ENCODE peak calls at places on chromosomes 5 and 9, in six cellular contexts. One of them, this sample, is unnamed.

GRCh38 chr9:34540826-34541225 is 18.0 kb upstream of the ENHO start:
- DNase-seq in uterus: no peak
- DNase-seq in body of pancreas: no peak
- DNase-seq in A549: peak
- DNase-seq in tibial nerve: no peak
- DNase-seq in upper lobe of left lung: no peak
- DNase-seq in this sample: no peak

GRCh38 chr5:108028411-108028810 is 353.5 kb downstream of the FBXL17 start:
- DNase-seq in uterus: no peak
- DNase-seq in body of pancreas: no peak
- DNase-seq in A549: no peak
- DNase-seq in tibial nerve: no peak
- DNase-seq in upper lobe of left lung: no peak
- DNase-seq in this sample: no peak

GRCh38 chr9:122393284-122393983 is 22.6 kb downstream of the PTGS1 start:
- DNase-seq in uterus: no peak
- DNase-seq in body of pancreas: no peak
- DNase-seq in A549: no peak
- DNase-seq in tibial nerve: no peak
- DNase-seq in upper lobe of left lung: no peak
- DNase-seq in this sample: no peak

GRCh38 chr9:6771722-6772121 is 13.9 kb downstream of the KDM4C start:
- DNase-seq in uterus: no peak
- DNase-seq in body of pancreas: no peak
- DNase-seq in A549: no peak
- DNase-seq in tibial nerve: no peak
- DNase-seq in upper lobe of left lung: no peak
- DNase-seq in this sample: no peak

GRCh38 chr9:90658181-90658580 is 15.6 kb upstream of the DIRAS2 start:
- DNase-seq in uterus: no peak
- DNase-seq in body of pancreas: no peak
- DNase-seq in A549: no peak
- DNase-seq in tibial nerve: no peak
- DNase-seq in upper lobe of left lung: no peak
- DNase-seq in this sample: no peak

GRCh38 chr9:23598994-23599393 is 227.0 kb downstream of the ELAVL2 start:
- DNase-seq in uterus: no peak
- DNase-seq in body of pancreas: no peak
- DNase-seq in A549: no peak
- DNase-seq in tibial nerve: no peak
- DNase-seq in upper lobe of left lung: no peak
- DNase-seq in this sample: no peak

GRCh38 chr5:137342764-137343163 is 156.4 kb downstream of the SPOCK1 start:
- DNase-seq in uterus: no peak
- DNase-seq in body of pancreas: no peak
- DNase-seq in A549: no peak
- DNase-seq in tibial nerve: no peak
- DNase-seq in upper lobe of left lung: no peak
- DNase-seq in this sample: no peak

GRCh38 chr9:93041108-93041802 is 17.2 kb upstream of the SUSD3 start:
- DNase-seq in uterus: no peak
- DNase-seq in body of pancreas: no peak
- DNase-seq in A549: peak
- DNase-seq in tibial nerve: no peak
- DNase-seq in upper lobe of left lung: no peak
- DNase-seq in this sample: peak

GRCh38 chr9:126587187-126588185 is 26.2 kb upstream of the LMX1B start:
- DNase-seq in uterus: no peak
- DNase-seq in body of pancreas: peak
- DNase-seq in A549: no peak
- DNase-seq in tibial nerve: no peak
- DNase-seq in upper lobe of left lung: peak
- DNase-seq in this sample: peak

GRCh38 chr9:117555964-117556629 is 141.2 kb upstream of the ASTN2 start:
- DNase-seq in uterus: no peak
- DNase-seq in body of pancreas: peak
- DNase-seq in A549: peak
- DNase-seq in tibial nerve: no peak
- DNase-seq in upper lobe of left lung: no peak
- DNase-seq in this sample: peak

GRCh38 chr5:92328584-92329259 is 945.6 kb upstream of the ARRDC3 start:
- DNase-seq in uterus: no peak
- DNase-seq in body of pancreas: no peak
- DNase-seq in A549: no peak
- DNase-seq in tibial nerve: no peak
- DNase-seq in upper lobe of left lung: no peak
- DNase-seq in this sample: no peak

GRCh38 chr5:147169399-147169798 is 65.4 kb upstream of the STK32A start:
- DNase-seq in uterus: no peak
- DNase-seq in body of pancreas: peak
- DNase-seq in A549: no peak
- DNase-seq in tibial nerve: no peak
- DNase-seq in upper lobe of left lung: no peak
- DNase-seq in this sample: peak

GRCh38 chr5:41186143-41186542 is 27.2 kb downstream of the C6 start:
- DNase-seq in uterus: no peak
- DNase-seq in body of pancreas: no peak
- DNase-seq in A549: no peak
- DNase-seq in tibial nerve: no peak
- DNase-seq in upper lobe of left lung: no peak
- DNase-seq in this sample: no peak

GRCh38 chr5:10768304-10768899 is 7.4 kb upstream of the DAP start:
- DNase-seq in uterus: no peak
- DNase-seq in body of pancreas: no peak
- DNase-seq in A549: no peak
- DNase-seq in tibial nerve: no peak
- DNase-seq in upper lobe of left lung: no peak
- DNase-seq in this sample: no peak

GRCh38 chr9:1047605-1048235 is 2.4 kb upstream of the DMRT2 start:
- DNase-seq in uterus: no peak
- DNase-seq in body of pancreas: no peak
- DNase-seq in A549: no peak
- DNase-seq in tibial nerve: no peak
- DNase-seq in upper lobe of left lung: no peak
- DNase-seq in this sample: no peak

GRCh38 chr5:36138900-36139683 is 12.6 kb downstream of the LMBRD2 start:
- DNase-seq in uterus: no peak
- DNase-seq in body of pancreas: no peak
- DNase-seq in A549: peak
- DNase-seq in tibial nerve: no peak
- DNase-seq in upper lobe of left lung: peak
- DNase-seq in this sample: no peak

GRCh38 chr9:3628239-3628638 is 102.4 kb upstream of the RFX3 start:
- DNase-seq in uterus: no peak
- DNase-seq in body of pancreas: no peak
- DNase-seq in A549: no peak
- DNase-seq in tibial nerve: no peak
- DNase-seq in upper lobe of left lung: no peak
- DNase-seq in this sample: no peak

GRCh38 chr5:78509884-78510769 is 138.4 kb downstream of the LHFPL2 start:
- DNase-seq in uterus: peak
- DNase-seq in body of pancreas: peak
- DNase-seq in A549: no peak
- DNase-seq in tibial nerve: no peak
- DNase-seq in upper lobe of left lung: peak
- DNase-seq in this sample: peak

GRCh38 chr5:52787600-52788504 is at the start of the genes ITGA1 and PELO:
- DNase-seq in uterus: peak
- DNase-seq in body of pancreas: peak
- DNase-seq in A549: peak
- DNase-seq in tibial nerve: peak
- DNase-seq in upper lobe of left lung: peak
- DNase-seq in this sample: peak

GRCh38 chr5:164934561-164934960 is 1429.1 kb downstream of the MAT2B start:
- DNase-seq in uterus: no peak
- DNase-seq in body of pancreas: no peak
- DNase-seq in A549: no peak
- DNase-seq in tibial nerve: no peak
- DNase-seq in upper lobe of left lung: no peak
- DNase-seq in this sample: no peak

GRCh38 chr9:14372437-14373318 is 58.7 kb upstream of the NFIB start:
- DNase-seq in uterus: peak
- DNase-seq in body of pancreas: peak
- DNase-seq in A549: peak
- DNase-seq in tibial nerve: no peak
- DNase-seq in upper lobe of left lung: no peak
- DNase-seq in this sample: no peak

GRCh38 chr5:82421119-82421518 is 143.0 kb upstream of the RPS23 start:
- DNase-seq in uterus: no peak
- DNase-seq in body of pancreas: no peak
- DNase-seq in A549: peak
- DNase-seq in tibial nerve: no peak
- DNase-seq in upper lobe of left lung: no peak
- DNase-seq in this sample: no peak

GRCh38 chr5:106522296-106522695 is 1148.4 kb downstream of the EFNA5 start:
- DNase-seq in uterus: no peak
- DNase-seq in body of pancreas: no peak
- DNase-seq in A549: peak
- DNase-seq in tibial nerve: no peak
- DNase-seq in upper lobe of left lung: no peak
- DNase-seq in this sample: no peak

GRCh38 chr9:33137271-33137670 is 29.9 kb downstream of the B4GALT1 start:
- DNase-seq in uterus: no peak
- DNase-seq in body of pancreas: no peak
- DNase-seq in A549: no peak
- DNase-seq in tibial nerve: no peak
- DNase-seq in upper lobe of left lung: no peak
- DNase-seq in this sample: peak

GRCh38 chr9:92032891-92033290 is 82.3 kb downstream of the SPTLC1 start:
- DNase-seq in uterus: no peak
- DNase-seq in body of pancreas: no peak
- DNase-seq in A549: no peak
- DNase-seq in tibial nerve: no peak
- DNase-seq in upper lobe of left lung: no peak
- DNase-seq in this sample: no peak

DNA sequence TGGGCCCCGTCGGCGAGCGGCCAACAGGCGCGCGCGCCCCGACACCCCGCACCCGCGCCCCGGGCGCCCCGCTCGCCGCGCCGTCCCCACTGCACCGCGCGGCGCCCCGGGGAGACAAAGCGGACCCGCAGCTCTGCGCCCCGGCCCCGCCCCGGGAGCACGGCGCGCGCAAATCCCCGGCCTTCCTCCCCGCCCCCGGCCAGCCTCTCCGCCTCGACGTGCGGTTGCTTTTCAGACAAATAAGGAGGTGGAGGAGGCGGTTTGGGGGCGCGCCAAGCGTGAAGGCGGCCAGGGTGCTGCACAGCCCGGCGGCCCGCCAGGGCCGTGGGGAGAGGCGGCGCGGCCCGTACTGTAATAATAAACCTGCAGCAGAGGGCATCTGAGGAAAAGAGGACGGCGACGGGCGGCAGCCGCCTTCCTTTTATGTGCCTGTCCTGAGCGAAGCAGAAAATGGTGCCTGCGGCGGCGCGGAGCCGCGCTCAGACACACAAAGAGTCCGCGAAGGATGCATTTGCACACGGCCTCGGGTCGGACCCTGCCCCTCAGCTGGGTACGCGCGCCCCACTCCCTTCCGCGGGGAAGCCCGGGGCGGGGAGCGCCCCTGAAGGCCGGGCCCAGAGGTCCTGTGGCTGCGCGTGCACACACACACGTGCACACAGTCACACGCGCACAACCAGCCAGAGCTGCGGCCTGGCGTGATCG is 739 bp upstream of the NREP start:
- DNase-seq in uterus: peak
- DNase-seq in body of pancreas: peak
- DNase-seq in A549: peak
- DNase-seq in tibial nerve: peak
- DNase-seq in upper lobe of left lung: peak
- DNase-seq in this sample: peak
- TF ChIP-seq POLR2A in uterus: peak
- TF ChIP-seq POLR2A in body of pancreas: peak
- TF ChIP-seq POLR2A in A549: peak
- TF ChIP-seq POLR2A in tibial nerve: no peak
- TF ChIP-seq POLR2A in upper lobe of left lung: no peak
- TF ChIP-seq POLR2A in this sample: no peak

DNA sequence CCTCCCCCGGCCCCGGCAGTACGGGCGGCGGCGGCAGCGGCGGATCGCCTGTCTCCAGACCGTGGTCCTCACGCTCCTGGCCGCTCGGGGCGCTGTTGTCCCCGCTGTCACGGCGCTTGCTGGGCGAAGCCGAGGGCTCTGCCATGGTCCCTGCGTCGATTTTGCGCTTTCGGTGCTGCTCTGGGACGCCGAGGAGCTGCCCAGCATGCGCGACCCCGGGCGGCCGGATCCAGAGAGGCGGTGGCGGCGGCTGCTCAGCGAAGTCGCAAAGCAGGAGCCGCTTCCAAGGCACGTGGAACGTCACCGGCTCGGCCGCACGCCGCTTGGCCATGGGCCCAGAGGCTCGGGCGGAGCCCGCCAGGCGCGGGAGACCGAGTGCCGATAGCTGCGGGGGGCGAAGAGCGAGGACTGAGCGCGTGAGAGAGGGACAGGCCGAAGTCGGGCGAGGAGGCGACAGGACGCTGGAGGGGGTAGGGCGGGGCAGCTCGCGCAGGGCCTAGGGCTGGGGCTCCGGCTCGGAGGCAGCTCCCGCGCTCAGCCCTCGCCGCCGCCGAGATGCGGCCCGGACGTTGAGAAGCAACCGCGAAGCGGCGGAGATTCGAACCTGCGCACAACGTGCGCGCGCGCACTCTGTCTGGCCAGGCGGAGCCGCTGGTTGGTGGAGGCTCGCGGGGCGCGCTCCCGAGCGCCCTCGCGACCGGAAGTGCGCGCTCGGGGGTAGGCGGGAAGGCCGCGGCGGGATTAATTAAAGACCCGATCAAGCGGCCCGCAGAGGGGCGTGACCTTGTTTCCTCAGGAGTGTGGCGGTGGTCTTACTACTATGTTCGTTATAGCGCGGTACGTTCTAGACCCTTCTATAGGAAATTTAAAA is at the start of gene C9orf40:
- DNase-seq in uterus: peak
- DNase-seq in body of pancreas: peak
- DNase-seq in A549: peak
- DNase-seq in tibial nerve: peak
- DNase-seq in upper lobe of left lung: peak
- DNase-seq in this sample: peak
- TF ChIP-seq POLR2A in uterus: no peak
- TF ChIP-seq POLR2A in body of pancreas: peak
- TF ChIP-seq POLR2A in A549: peak
- TF ChIP-seq POLR2A in tibial nerve: peak
- TF ChIP-seq POLR2A in upper lobe of left lung: no peak
- TF ChIP-seq POLR2A in this sample: no peak

DNA sequence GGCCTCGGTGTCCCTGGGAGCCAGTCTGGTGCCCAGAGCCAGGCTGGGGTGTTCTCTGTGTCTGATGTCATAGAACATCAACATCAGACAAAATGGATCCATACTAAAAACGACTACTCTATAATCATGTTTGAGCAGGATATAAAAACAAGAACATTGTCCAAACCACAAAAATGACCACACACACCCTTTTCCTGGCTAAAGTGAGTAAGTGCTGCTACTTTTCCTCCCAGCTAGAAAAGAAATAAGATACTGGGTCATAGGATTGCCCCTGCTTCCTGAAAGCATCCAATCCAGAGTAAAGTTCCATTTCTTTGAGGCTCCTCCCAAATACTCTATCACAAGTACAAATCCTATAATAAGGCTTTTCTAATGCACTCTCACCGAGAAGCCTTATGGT is 19.7 kb upstream of the TRAF1 start:
- DNase-seq in uterus: no peak
- DNase-seq in body of pancreas: no peak
- DNase-seq in A549: no peak
- DNase-seq in tibial nerve: no peak
- DNase-seq in upper lobe of left lung: no peak
- DNase-seq in this sample: no peak
- TF ChIP-seq POLR2A in uterus: no peak
- TF ChIP-seq POLR2A in body of pancreas: no peak
- TF ChIP-seq POLR2A in A549: no peak
- TF ChIP-seq POLR2A in tibial nerve: no peak
- TF ChIP-seq POLR2A in upper lobe of left lung: no peak
- TF ChIP-seq POLR2A in this sample: no peak

GRCh38 chr5:151141535-151141934 is 16.0 kb downstream of the ANXA6 start:
- DNase-seq in uterus: peak
- DNase-seq in body of pancreas: no peak
- DNase-seq in A549: no peak
- DNase-seq in tibial nerve: no peak
- DNase-seq in upper lobe of left lung: no peak
- DNase-seq in this sample: peak
- TF ChIP-seq POLR2A in uterus: no peak
- TF ChIP-seq POLR2A in body of pancreas: no peak
- TF ChIP-seq POLR2A in A549: no peak
- TF ChIP-seq POLR2A in tibial nerve: no peak
- TF ChIP-seq POLR2A in upper lobe of left lung: no peak
- TF ChIP-seq POLR2A in this sample: no peak